ENCODE peak calls at places on chromosomes 6 and 20, in eight cellular contexts. One of them, this sample, is unnamed.

GRCh38 chr6:34248198-34248726 is 544 bp downstream of the SMIM29 start:
- DNase-seq in psoas muscle: peak; percentile 85
- DNase-seq in brain microvascular endothelial cell: no peak
- DNase-seq in adrenal gland: peak; percentile 68
- DNase-seq in iPS DF 6.9: no peak
- DNase-seq in K562: peak; percentile 63
- DNase-seq in breast epithelium: peak; percentile 76
- DNase-seq in OCI-LY7: peak; percentile 42
- DNase-seq in this sample: peak; percentile 41

GRCh38 chr6:41408982-41409381 is 73.6 kb downstream of the NCR2 start:
- DNase-seq in psoas muscle: no peak
- DNase-seq in brain microvascular endothelial cell: no peak
- DNase-seq in adrenal gland: no peak
- DNase-seq in iPS DF 6.9: no peak
- DNase-seq in K562: no peak
- DNase-seq in breast epithelium: no peak
- DNase-seq in OCI-LY7: no peak
- DNase-seq in this sample: no peak

GRCh38 chr6:170067257-170067656 is 223.6 kb downstream of the DLL1 start:
- DNase-seq in psoas muscle: peak; percentile 47
- DNase-seq in brain microvascular endothelial cell: no peak
- DNase-seq in adrenal gland: peak; percentile 13
- DNase-seq in iPS DF 6.9: no peak
- DNase-seq in K562: no peak
- DNase-seq in breast epithelium: no peak
- DNase-seq in OCI-LY7: no peak
- DNase-seq in this sample: no peak

GRCh38 chr6:111667921-111668320 is 62.2 kb upstream of the TRAF3IP2 start:
- DNase-seq in psoas muscle: peak; percentile 80
- DNase-seq in brain microvascular endothelial cell: no peak
- DNase-seq in adrenal gland: no peak
- DNase-seq in iPS DF 6.9: no peak
- DNase-seq in K562: no peak
- DNase-seq in breast epithelium: no peak
- DNase-seq in OCI-LY7: no peak
- DNase-seq in this sample: no peak

GRCh38 chr6:146785001-146785585 is 186.3 kb downstream of the ADGB start:
- DNase-seq in psoas muscle: no peak
- DNase-seq in brain microvascular endothelial cell: peak; percentile 53
- DNase-seq in adrenal gland: no peak
- DNase-seq in iPS DF 6.9: peak; percentile 29
- DNase-seq in K562: peak; percentile 20
- DNase-seq in breast epithelium: no peak
- DNase-seq in OCI-LY7: peak; percentile 58
- DNase-seq in this sample: no peak

GRCh38 chr20:36175016-36175415 is 20.5 kb downstream of the EPB41L1 start:
- DNase-seq in psoas muscle: no peak
- DNase-seq in brain microvascular endothelial cell: peak; percentile 9
- DNase-seq in adrenal gland: no peak
- DNase-seq in iPS DF 6.9: no peak
- DNase-seq in K562: no peak
- DNase-seq in breast epithelium: no peak
- DNase-seq in OCI-LY7: no peak
- DNase-seq in this sample: no peak

GRCh38 chr20:26214991-26215390 is 518.3 kb upstream of the ZNF337 start:
- DNase-seq in psoas muscle: no peak
- DNase-seq in brain microvascular endothelial cell: no peak
- DNase-seq in adrenal gland: no peak
- DNase-seq in iPS DF 6.9: no peak
- DNase-seq in K562: no peak
- DNase-seq in breast epithelium: no peak
- DNase-seq in OCI-LY7: no peak
- DNase-seq in this sample: no peak

GRCh38 chr6:145323652-145324051 is 411.7 kb downstream of the EPM2A start:
- DNase-seq in psoas muscle: no peak
- DNase-seq in brain microvascular endothelial cell: no peak
- DNase-seq in adrenal gland: no peak
- DNase-seq in iPS DF 6.9: no peak
- DNase-seq in K562: no peak
- DNase-seq in breast epithelium: no peak
- DNase-seq in OCI-LY7: no peak
- DNase-seq in this sample: no peak

GRCh38 chr6:14517536-14518105 is 400.0 kb downstream of the CD83 start:
- DNase-seq in psoas muscle: no peak
- DNase-seq in brain microvascular endothelial cell: no peak
- DNase-seq in adrenal gland: no peak
- DNase-seq in iPS DF 6.9: no peak
- DNase-seq in K562: no peak
- DNase-seq in breast epithelium: peak; percentile 20
- DNase-seq in OCI-LY7: no peak
- DNase-seq in this sample: no peak

GRCh38 chr6:41697902-41698349 is 37.5 kb downstream of the TFEB start:
- DNase-seq in psoas muscle: no peak
- DNase-seq in brain microvascular endothelial cell: no peak
- DNase-seq in adrenal gland: no peak
- DNase-seq in iPS DF 6.9: no peak
- DNase-seq in K562: no peak
- DNase-seq in breast epithelium: no peak
- DNase-seq in OCI-LY7: no peak
- DNase-seq in this sample: no peak

GRCh38 chr6:3628143-3628840 is 123.2 kb downstream of the PXDC1 start:
- DNase-seq in psoas muscle: no peak
- DNase-seq in brain microvascular endothelial cell: no peak
- DNase-seq in adrenal gland: no peak
- DNase-seq in iPS DF 6.9: no peak
- DNase-seq in K562: no peak
- DNase-seq in breast epithelium: peak; percentile 64
- DNase-seq in OCI-LY7: no peak
- DNase-seq in this sample: no peak

GRCh38 chr6:29792123-29793035 is 35.2 kb upstream of the HLA-G start:
- DNase-seq in psoas muscle: peak; percentile 78
- DNase-seq in brain microvascular endothelial cell: no peak
- DNase-seq in adrenal gland: peak; percentile 76
- DNase-seq in iPS DF 6.9: no peak
- DNase-seq in K562: peak; percentile 67
- DNase-seq in breast epithelium: peak; percentile 53
- DNase-seq in OCI-LY7: no peak
- DNase-seq in this sample: peak; percentile 73

GRCh38 chr6:163585932-163586437 is 171.5 kb downstream of the QKI start:
- DNase-seq in psoas muscle: peak; percentile 86
- DNase-seq in brain microvascular endothelial cell: peak; percentile 95
- DNase-seq in adrenal gland: peak; percentile 79
- DNase-seq in iPS DF 6.9: no peak
- DNase-seq in K562: peak; percentile 57
- DNase-seq in breast epithelium: no peak
- DNase-seq in OCI-LY7: no peak
- DNase-seq in this sample: no peak

GRCh38 chr6:107741191-107741680 is 82.9 kb downstream of the SCML4 start:
- DNase-seq in psoas muscle: no peak
- DNase-seq in brain microvascular endothelial cell: no peak
- DNase-seq in adrenal gland: no peak
- DNase-seq in iPS DF 6.9: no peak
- DNase-seq in K562: no peak
- DNase-seq in breast epithelium: no peak
- DNase-seq in OCI-LY7: no peak
- DNase-seq in this sample: no peak

GRCh38 chr6:13454286-13455221 is 32.8 kb downstream of the GFOD1 start:
- DNase-seq in psoas muscle: peak; percentile 77
- DNase-seq in brain microvascular endothelial cell: peak; percentile 6
- DNase-seq in adrenal gland: no peak
- DNase-seq in iPS DF 6.9: no peak
- DNase-seq in K562: no peak
- DNase-seq in breast epithelium: peak; percentile 50
- DNase-seq in OCI-LY7: peak; percentile 41
- DNase-seq in this sample: peak; percentile 68

GRCh38 chr6:163617549-163617948 is 203.0 kb downstream of the QKI start:
- DNase-seq in psoas muscle: no peak
- DNase-seq in brain microvascular endothelial cell: no peak
- DNase-seq in adrenal gland: no peak
- DNase-seq in iPS DF 6.9: no peak
- DNase-seq in K562: no peak
- DNase-seq in breast epithelium: no peak
- DNase-seq in OCI-LY7: no peak
- DNase-seq in this sample: no peak

GRCh38 chr6:147508073-147508870 is at the start of gene SAMD5:
- DNase-seq in psoas muscle: peak; percentile 69
- DNase-seq in brain microvascular endothelial cell: peak; percentile 40
- DNase-seq in adrenal gland: peak; percentile 34
- DNase-seq in iPS DF 6.9: no peak
- DNase-seq in K562: peak; percentile 89
- DNase-seq in breast epithelium: peak; percentile 58
- DNase-seq in OCI-LY7: no peak
- DNase-seq in this sample: no peak

GRCh38 chr6:170227521-170227983 is 63.3 kb downstream of the DLL1 start:
- DNase-seq in psoas muscle: no peak
- DNase-seq in brain microvascular endothelial cell: no peak
- DNase-seq in adrenal gland: no peak
- DNase-seq in iPS DF 6.9: no peak
- DNase-seq in K562: no peak
- DNase-seq in breast epithelium: no peak
- DNase-seq in OCI-LY7: no peak
- DNase-seq in this sample: no peak

GRCh38 chr20:10239954-10240353 is 21.3 kb downstream of the SNAP25 start:
- DNase-seq in psoas muscle: no peak
- DNase-seq in brain microvascular endothelial cell: no peak
- DNase-seq in adrenal gland: no peak
- DNase-seq in iPS DF 6.9: no peak
- DNase-seq in K562: no peak
- DNase-seq in breast epithelium: peak; percentile 35
- DNase-seq in OCI-LY7: no peak
- DNase-seq in this sample: no peak

DNA sequence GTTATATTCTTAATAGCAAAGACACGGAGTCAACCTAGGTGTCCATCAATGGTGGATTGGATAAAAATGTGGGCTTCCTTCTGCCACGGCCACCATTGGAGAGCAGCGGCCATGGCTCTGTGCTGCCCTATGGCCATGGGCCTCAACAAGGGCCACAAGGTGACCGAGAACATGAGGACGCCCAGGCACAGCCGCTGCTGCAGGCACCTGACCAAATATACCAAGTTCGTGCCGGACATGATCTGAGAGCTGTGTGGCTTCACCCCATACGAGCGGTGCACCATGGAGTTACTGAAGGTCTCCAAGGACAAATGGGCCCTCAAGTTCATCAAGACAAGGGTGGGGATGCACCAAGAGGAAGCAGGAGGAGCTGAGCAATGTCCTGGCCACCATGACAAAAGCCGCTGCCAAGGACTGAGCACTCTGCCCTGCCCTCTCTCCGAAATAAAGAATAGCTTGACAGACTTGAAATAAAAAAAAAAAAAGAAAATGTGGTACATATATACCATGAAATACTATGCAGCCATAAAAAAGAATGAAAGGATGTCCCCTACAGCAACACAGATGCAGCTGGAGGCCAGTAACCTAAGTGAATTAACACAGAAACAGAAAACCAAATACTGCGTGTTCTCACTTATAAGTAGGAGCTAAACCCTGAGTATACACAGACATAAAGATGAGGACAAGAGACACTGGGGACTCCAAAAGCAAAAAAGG is 81.0 kb downstream of the FKBP5 start:
- DNase-seq in psoas muscle: peak; percentile 64
- DNase-seq in brain microvascular endothelial cell: no peak
- DNase-seq in adrenal gland: no peak
- DNase-seq in iPS DF 6.9: no peak
- DNase-seq in K562: no peak
- DNase-seq in breast epithelium: no peak
- DNase-seq in OCI-LY7: no peak
- DNase-seq in this sample: no peak
- H3K36me3 ChIP-seq in psoas muscle: peaks cover 53% of the 10 kb centered on the region
- H3K36me3 ChIP-seq in brain microvascular endothelial cell: peaks cover 3% of the 10 kb centered on the region
- H3K36me3 ChIP-seq in adrenal gland: no peaks in the 10 kb centered on the region
- H3K36me3 ChIP-seq in iPS DF 6.9: no peaks in the 10 kb centered on the region
- H3K36me3 ChIP-seq in K562: peaks cover 55% of the 10 kb centered on the region
- H3K36me3 ChIP-seq in breast epithelium: no peaks in the 10 kb centered on the region
- H3K36me3 ChIP-seq in OCI-LY7: peaks cover 76% of the 10 kb centered on the region
- H3K36me3 ChIP-seq in this sample: peaks cover 12% of the 10 kb centered on the region

DNA sequence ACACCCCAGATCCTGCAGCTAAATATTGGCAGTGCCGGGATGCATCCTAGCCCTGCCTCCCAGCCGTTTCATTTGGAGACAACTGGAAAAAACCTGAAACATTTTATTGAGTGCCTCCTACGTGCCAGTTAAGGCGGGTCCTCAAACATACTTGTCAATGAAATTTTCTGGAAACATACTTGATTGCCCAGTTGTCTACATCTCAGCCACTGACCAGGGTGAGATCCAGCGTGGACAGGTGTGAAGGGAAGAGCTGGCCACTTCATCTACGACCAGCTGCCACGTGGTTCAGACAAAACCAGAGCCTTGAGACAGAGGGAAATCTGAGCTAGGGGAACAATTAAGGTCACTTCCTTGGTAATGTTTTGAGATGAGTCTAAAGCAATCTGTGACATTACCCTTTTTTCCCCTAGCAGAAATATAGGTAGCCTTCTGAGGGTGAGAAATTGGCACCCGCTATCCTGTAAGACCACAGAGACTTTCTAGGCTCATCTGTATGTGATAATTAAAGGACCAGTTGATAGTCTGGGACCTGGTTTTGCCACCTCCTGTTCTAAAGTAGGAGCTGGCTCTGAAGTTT is 116.3 kb upstream of the MTHFD1L start:
- DNase-seq in psoas muscle: no peak
- DNase-seq in brain microvascular endothelial cell: no peak
- DNase-seq in adrenal gland: no peak
- DNase-seq in iPS DF 6.9: no peak
- DNase-seq in K562: no peak
- DNase-seq in breast epithelium: no peak
- DNase-seq in OCI-LY7: no peak
- DNase-seq in this sample: no peak
- H3K27ac ChIP-seq in psoas muscle: no peak overlapping the region
- H3K27ac ChIP-seq in brain microvascular endothelial cell: no peak overlapping the region
- H3K27ac ChIP-seq in adrenal gland: no peak overlapping the region
- H3K27ac ChIP-seq in iPS DF 6.9: no peak overlapping the region
- H3K27ac ChIP-seq in K562: no peak overlapping the region
- H3K27ac ChIP-seq in breast epithelium: no peak overlapping the region
- H3K27ac ChIP-seq in OCI-LY7: no peak overlapping the region
- H3K27ac ChIP-seq in this sample: no peak overlapping the region

DNA sequence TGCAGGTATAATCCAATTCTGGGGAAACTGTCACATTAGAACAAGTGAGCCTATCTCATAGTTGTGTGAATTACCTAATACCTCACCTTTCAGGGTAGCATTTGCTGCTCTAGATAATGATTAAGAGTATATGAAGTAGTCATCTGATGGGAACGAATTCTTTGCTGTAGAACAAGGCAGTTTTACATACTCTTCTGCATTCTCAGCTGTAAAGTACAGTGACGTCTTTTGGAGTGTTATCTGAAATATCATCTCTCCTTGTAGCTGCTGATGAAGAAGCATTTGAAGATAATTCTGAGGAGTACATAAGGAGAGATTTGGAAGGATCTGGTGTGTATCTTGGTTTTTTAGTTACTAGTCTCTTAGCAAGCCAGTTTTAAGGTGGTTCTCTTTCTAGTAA is 28.4 kb downstream of the CSE1L start:
- DNase-seq in psoas muscle: no peak
- DNase-seq in brain microvascular endothelial cell: no peak
- DNase-seq in adrenal gland: no peak
- DNase-seq in iPS DF 6.9: no peak
- DNase-seq in K562: no peak
- DNase-seq in breast epithelium: no peak
- DNase-seq in OCI-LY7: no peak
- DNase-seq in this sample: no peak
- H3K36me3 ChIP-seq in psoas muscle: peaks cover 97% of the 10 kb centered on the region
- H3K36me3 ChIP-seq in brain microvascular endothelial cell: peaks cover 38% of the 10 kb centered on the region
- H3K36me3 ChIP-seq in adrenal gland: no peaks in the 10 kb centered on the region
- H3K36me3 ChIP-seq in iPS DF 6.9: peaks cover 17% of the 10 kb centered on the region
- H3K36me3 ChIP-seq in K562: peaks cover 93% of the 10 kb centered on the region
- H3K36me3 ChIP-seq in breast epithelium: no peaks in the 10 kb centered on the region
- H3K36me3 ChIP-seq in OCI-LY7: peaks cover 97% of the 10 kb centered on the region
- H3K36me3 ChIP-seq in this sample: peaks cover 81% of the 10 kb centered on the region

GRCh38 chr6:44171899-44172546 is 13.4 kb downstream of the CAPN11 start:
- DNase-seq in psoas muscle: no peak
- DNase-seq in brain microvascular endothelial cell: no peak
- DNase-seq in adrenal gland: no peak
- DNase-seq in iPS DF 6.9: no peak
- DNase-seq in K562: no peak
- DNase-seq in breast epithelium: no peak
- DNase-seq in OCI-LY7: no peak
- DNase-seq in this sample: no peak
- H3K27ac ChIP-seq in psoas muscle: no peak overlapping the region
- H3K27ac ChIP-seq in brain microvascular endothelial cell: no peak overlapping the region
- H3K27ac ChIP-seq in adrenal gland: no peak overlapping the region
- H3K27ac ChIP-seq in iPS DF 6.9: no peak overlapping the region
- H3K27ac ChIP-seq in K562: no peak overlapping the region
- H3K27ac ChIP-seq in breast epithelium: no peak overlapping the region
- H3K27ac ChIP-seq in OCI-LY7: no peak overlapping the region
- H3K27ac ChIP-seq in this sample: no peak overlapping the region

This sample was measured in effector memory CD4-positive, alpha-beta T cell.